ENCODE peak calls at places on chromosomes 3 and 15, in nine cellular contexts. One of them, this sample, is unnamed. For H3K4me1 and H3K27me3, the result is how much of the 10 kb centered on the place peaks cover.

GRCh38 chr15:68802373-68802772 is 18.3 kb downstream of the ANP32A start:
- DNase-seq in lower lobe of right lung: no peak
- DNase-seq in colonic mucosa: no peak
- DNase-seq in CD8-positive, alpha-beta memory T cell: no peak
- DNase-seq in thoracic aorta: no peak
- DNase-seq in Panc1: no peak
- DNase-seq in SK-N-SH: no peak
- DNase-seq in body of pancreas: no peak
- DNase-seq in heart right ventricle: no peak
- DNase-seq in this sample: no peak

GRCh38 chr3:197407053-197407452 is 108.6 kb upstream of the DLG1 start:
- DNase-seq in CD8-positive, alpha-beta memory T cell: no peak
- DNase-seq in thoracic aorta: no peak
- DNase-seq in Panc1: no peak
- DNase-seq in SK-N-SH: peak
- DNase-seq in colonic mucosa: no peak
- DNase-seq in body of pancreas: no peak
- DNase-seq in lower lobe of right lung: no peak
- DNase-seq in heart right ventricle: no peak
- DNase-seq in this sample: no peak

GRCh38 chr3:183158552-183159006 is 4.0 kb downstream of the LAMP3 start:
- DNase-seq in lower lobe of right lung: no peak
- DNase-seq in CD8-positive, alpha-beta memory T cell: no peak
- DNase-seq in thoracic aorta: no peak
- DNase-seq in body of pancreas: no peak
- DNase-seq in colonic mucosa: no peak
- DNase-seq in SK-N-SH: no peak
- DNase-seq in heart right ventricle: no peak
- DNase-seq in Panc1: no peak
- DNase-seq in this sample: no peak

GRCh38 chr3:128072454-128073184 is 20.4 kb downstream of the SEC61A1 start:
- DNase-seq in Panc1: no peak
- DNase-seq in lower lobe of right lung: no peak
- DNase-seq in heart right ventricle: no peak
- DNase-seq in body of pancreas: peak
- DNase-seq in colonic mucosa: peak
- DNase-seq in CD8-positive, alpha-beta memory T cell: no peak
- DNase-seq in SK-N-SH: no peak
- DNase-seq in thoracic aorta: no peak
- DNase-seq in this sample: no peak

GRCh38 chr3:186520436-186520835 is 23.7 kb downstream of the CRYGS start:
- DNase-seq in body of pancreas: no peak
- DNase-seq in Panc1: no peak
- DNase-seq in heart right ventricle: no peak
- DNase-seq in CD8-positive, alpha-beta memory T cell: no peak
- DNase-seq in SK-N-SH: no peak
- DNase-seq in colonic mucosa: no peak
- DNase-seq in thoracic aorta: no peak
- DNase-seq in lower lobe of right lung: no peak
- DNase-seq in this sample: no peak

GRCh38 chr15:71804695-71805470 is 5.5 kb upstream of the NR2E3 start:
- DNase-seq in lower lobe of right lung: no peak
- DNase-seq in SK-N-SH: peak
- DNase-seq in thoracic aorta: no peak
- DNase-seq in heart right ventricle: no peak
- DNase-seq in body of pancreas: peak
- DNase-seq in colonic mucosa: no peak
- DNase-seq in CD8-positive, alpha-beta memory T cell: no peak
- DNase-seq in Panc1: no peak
- DNase-seq in this sample: no peak

GRCh38 chr3:21778715-21779114 is 27.7 kb upstream of the ZNF385D start:
- DNase-seq in lower lobe of right lung: no peak
- DNase-seq in thoracic aorta: no peak
- DNase-seq in SK-N-SH: no peak
- DNase-seq in Panc1: no peak
- DNase-seq in colonic mucosa: no peak
- DNase-seq in body of pancreas: no peak
- DNase-seq in heart right ventricle: no peak
- DNase-seq in CD8-positive, alpha-beta memory T cell: no peak
- DNase-seq in this sample: no peak

GRCh38 chr3:140244893-140245292 is 309.9 kb downstream of the CLSTN2 start:
- DNase-seq in colonic mucosa: no peak
- DNase-seq in lower lobe of right lung: no peak
- DNase-seq in CD8-positive, alpha-beta memory T cell: no peak
- DNase-seq in heart right ventricle: no peak
- DNase-seq in body of pancreas: no peak
- DNase-seq in SK-N-SH: no peak
- DNase-seq in thoracic aorta: no peak
- DNase-seq in Panc1: no peak
- DNase-seq in this sample: no peak

GRCh38 chr3:10155658-10156057 is 9.1 kb upstream of the IRAK2 start:
- DNase-seq in CD8-positive, alpha-beta memory T cell: no peak
- DNase-seq in SK-N-SH: no peak
- DNase-seq in thoracic aorta: no peak
- DNase-seq in heart right ventricle: no peak
- DNase-seq in colonic mucosa: no peak
- DNase-seq in Panc1: no peak
- DNase-seq in lower lobe of right lung: no peak
- DNase-seq in body of pancreas: no peak
- DNase-seq in this sample: no peak

GRCh38 chr3:159923961-159924360 is 64.7 kb upstream of the IL12A start:
- DNase-seq in thoracic aorta: no peak
- DNase-seq in body of pancreas: no peak
- DNase-seq in SK-N-SH: no peak
- DNase-seq in CD8-positive, alpha-beta memory T cell: no peak
- DNase-seq in Panc1: no peak
- DNase-seq in lower lobe of right lung: no peak
- DNase-seq in colonic mucosa: no peak
- DNase-seq in heart right ventricle: no peak
- DNase-seq in this sample: no peak

GRCh38 chr15:58467722-58468436 is 36.1 kb downstream of the LIPC start:
- DNase-seq in Panc1: no peak
- DNase-seq in thoracic aorta: no peak
- DNase-seq in colonic mucosa: no peak
- DNase-seq in lower lobe of right lung: no peak
- DNase-seq in SK-N-SH: no peak
- DNase-seq in CD8-positive, alpha-beta memory T cell: no peak
- DNase-seq in heart right ventricle: no peak
- DNase-seq in body of pancreas: peak
- DNase-seq in this sample: no peak

GRCh38 chr3:184560531-184560930 is 1.1 kb upstream of the EPHB3 start:
- DNase-seq in lower lobe of right lung: peak
- DNase-seq in SK-N-SH: no peak
- DNase-seq in CD8-positive, alpha-beta memory T cell: no peak
- DNase-seq in heart right ventricle: no peak
- DNase-seq in Panc1: no peak
- DNase-seq in body of pancreas: no peak
- DNase-seq in colonic mucosa: peak
- DNase-seq in thoracic aorta: no peak
- DNase-seq in this sample: no peak

GRCh38 chr3:178297204-178297603 is 239.0 kb upstream of the KCNMB2 start:
- DNase-seq in SK-N-SH: no peak
- DNase-seq in heart right ventricle: no peak
- DNase-seq in lower lobe of right lung: no peak
- DNase-seq in CD8-positive, alpha-beta memory T cell: no peak
- DNase-seq in Panc1: no peak
- DNase-seq in colonic mucosa: no peak
- DNase-seq in thoracic aorta: no peak
- DNase-seq in body of pancreas: no peak
- DNase-seq in this sample: no peak

GRCh38 chr15:98844261-98844660 is 163.3 kb downstream of the PGPEP1L start:
- DNase-seq in body of pancreas: no peak
- DNase-seq in SK-N-SH: no peak
- DNase-seq in colonic mucosa: no peak
- DNase-seq in heart right ventricle: no peak
- DNase-seq in CD8-positive, alpha-beta memory T cell: no peak
- DNase-seq in thoracic aorta: no peak
- DNase-seq in lower lobe of right lung: no peak
- DNase-seq in Panc1: no peak
- DNase-seq in this sample: no peak

GRCh38 chr15:81338422-81339007 is 14.6 kb upstream of the STARD5 start:
- DNase-seq in heart right ventricle: no peak
- DNase-seq in lower lobe of right lung: no peak
- DNase-seq in SK-N-SH: no peak
- DNase-seq in colonic mucosa: no peak
- DNase-seq in body of pancreas: peak
- DNase-seq in CD8-positive, alpha-beta memory T cell: no peak
- DNase-seq in thoracic aorta: peak
- DNase-seq in Panc1: no peak
- DNase-seq in this sample: no peak

GRCh38 chr15:91125162-91125561 is 25.1 kb downstream of the SV2B start:
- DNase-seq in CD8-positive, alpha-beta memory T cell: no peak
- DNase-seq in heart right ventricle: no peak
- DNase-seq in Panc1: no peak
- DNase-seq in thoracic aorta: no peak
- DNase-seq in colonic mucosa: no peak
- DNase-seq in SK-N-SH: no peak
- DNase-seq in lower lobe of right lung: no peak
- DNase-seq in body of pancreas: no peak
- DNase-seq in this sample: no peak

GRCh38 chr3:86869536-86869935 is 121.4 kb downstream of the VGLL3 start:
- DNase-seq in Panc1: no peak
- DNase-seq in SK-N-SH: no peak
- DNase-seq in CD8-positive, alpha-beta memory T cell: no peak
- DNase-seq in lower lobe of right lung: no peak
- DNase-seq in body of pancreas: no peak
- DNase-seq in colonic mucosa: no peak
- DNase-seq in heart right ventricle: no peak
- DNase-seq in thoracic aorta: no peak
- DNase-seq in this sample: no peak

GRCh38 chr3:47276558-47276957 is 6.0 kb downstream of the KIF9 start:
- DNase-seq in SK-N-SH: no peak
- DNase-seq in heart right ventricle: no peak
- DNase-seq in CD8-positive, alpha-beta memory T cell: no peak
- DNase-seq in thoracic aorta: no peak
- DNase-seq in lower lobe of right lung: no peak
- DNase-seq in body of pancreas: no peak
- DNase-seq in colonic mucosa: no peak
- DNase-seq in Panc1: no peak
- DNase-seq in this sample: no peak

GRCh38 chr3:50583897-50584296 is 14.6 kb downstream of the HEMK1 start:
- DNase-seq in lower lobe of right lung: peak
- DNase-seq in Panc1: no peak
- DNase-seq in heart right ventricle: peak
- DNase-seq in SK-N-SH: no peak
- DNase-seq in CD8-positive, alpha-beta memory T cell: no peak
- DNase-seq in thoracic aorta: no peak
- DNase-seq in body of pancreas: peak
- DNase-seq in colonic mucosa: no peak
- DNase-seq in this sample: no peak

GRCh38 chr15:89003865-89004725 is 84.2 kb upstream of the ABHD2 start:
- DNase-seq in SK-N-SH: peak
- DNase-seq in CD8-positive, alpha-beta memory T cell: no peak
- DNase-seq in thoracic aorta: no peak
- DNase-seq in body of pancreas: no peak
- DNase-seq in lower lobe of right lung: no peak
- DNase-seq in Panc1: no peak
- DNase-seq in heart right ventricle: peak
- DNase-seq in colonic mucosa: peak
- DNase-seq in this sample: no peak

DNA sequence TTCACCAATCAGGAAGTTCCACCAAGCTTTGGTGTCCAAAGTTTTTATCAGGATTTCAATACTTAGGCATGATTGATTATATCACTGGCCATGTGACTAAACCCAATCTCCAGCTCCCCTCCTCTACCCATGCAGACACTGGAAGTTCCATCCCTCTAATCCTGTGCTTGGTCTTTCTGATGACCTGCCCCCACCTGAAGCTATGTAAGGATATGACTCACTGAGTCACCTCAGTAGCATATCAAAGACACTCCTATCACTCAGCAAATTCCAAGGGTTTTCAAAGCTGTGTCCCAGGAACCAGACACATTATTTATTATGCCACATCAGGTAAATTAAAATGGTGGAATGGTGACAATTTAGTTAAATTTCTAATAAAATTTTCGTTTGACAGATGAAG is 158.9 kb downstream of the TAFA4 start:
- DNase-seq in lower lobe of right lung: no peak
- DNase-seq in Panc1: no peak
- DNase-seq in CD8-positive, alpha-beta memory T cell: no peak
- DNase-seq in SK-N-SH: no peak
- DNase-seq in body of pancreas: no peak
- DNase-seq in colonic mucosa: no peak
- DNase-seq in heart right ventricle: no peak
- DNase-seq in thoracic aorta: no peak
- DNase-seq in this sample: no peak
- H3K4me1 ChIP-seq in lower lobe of right lung: under half
- H3K4me1 ChIP-seq in Panc1: under half
- H3K4me1 ChIP-seq in CD8-positive, alpha-beta memory T cell: under half
- H3K4me1 ChIP-seq in SK-N-SH: under half
- H3K4me1 ChIP-seq in body of pancreas: under half
- H3K4me1 ChIP-seq in colonic mucosa: under half
- H3K4me1 ChIP-seq in heart right ventricle: under half
- H3K4me1 ChIP-seq in thoracic aorta: under half
- H3K4me1 ChIP-seq in this sample: under half

GRCh38 chr15:96412919-96413231 is 82.4 kb downstream of the NR2F2 start:
- DNase-seq in Panc1: no peak
- DNase-seq in lower lobe of right lung: no peak
- DNase-seq in body of pancreas: no peak
- DNase-seq in CD8-positive, alpha-beta memory T cell: no peak
- DNase-seq in SK-N-SH: no peak
- DNase-seq in colonic mucosa: no peak
- DNase-seq in thoracic aorta: no peak
- DNase-seq in heart right ventricle: no peak
- DNase-seq in this sample: no peak
- H3K27me3 ChIP-seq in Panc1: under half
- H3K27me3 ChIP-seq in lower lobe of right lung: half or more
- H3K27me3 ChIP-seq in body of pancreas: under half
- H3K27me3 ChIP-seq in CD8-positive, alpha-beta memory T cell: under half
- H3K27me3 ChIP-seq in SK-N-SH: half or more
- H3K27me3 ChIP-seq in colonic mucosa: half or more
- H3K27me3 ChIP-seq in thoracic aorta: under half
- H3K27me3 ChIP-seq in heart right ventricle: under half
- H3K27me3 ChIP-seq in this sample: half or more

DNA sequence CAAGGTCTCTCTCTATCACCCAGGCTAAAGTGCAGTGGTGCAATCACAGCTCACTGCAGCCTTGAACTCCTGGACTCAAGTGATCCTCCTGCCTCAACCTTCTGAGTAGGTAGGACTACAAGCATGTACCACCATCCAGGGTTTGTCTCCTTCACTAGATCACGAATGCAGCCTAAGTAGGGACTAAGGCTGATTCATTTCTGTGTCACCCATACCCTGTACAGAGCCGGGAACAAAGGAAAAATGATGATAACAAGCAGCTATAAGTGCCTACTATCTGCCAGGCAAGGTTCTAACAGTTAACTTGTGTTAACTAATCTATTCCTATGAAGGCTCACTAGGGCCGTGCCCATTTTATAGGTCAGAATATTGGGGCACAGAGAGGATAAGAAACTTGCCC is 6.9 kb downstream of the TMEM40 start:
- DNase-seq in thoracic aorta: no peak
- DNase-seq in CD8-positive, alpha-beta memory T cell: no peak
- DNase-seq in lower lobe of right lung: no peak
- DNase-seq in Panc1: no peak
- DNase-seq in heart right ventricle: no peak
- DNase-seq in SK-N-SH: no peak
- DNase-seq in colonic mucosa: no peak
- DNase-seq in body of pancreas: no peak
- DNase-seq in this sample: no peak
- H3K4me1 ChIP-seq in thoracic aorta: under half
- H3K4me1 ChIP-seq in CD8-positive, alpha-beta memory T cell: under half
- H3K4me1 ChIP-seq in lower lobe of right lung: under half
- H3K4me1 ChIP-seq in Panc1: under half
- H3K4me1 ChIP-seq in heart right ventricle: under half
- H3K4me1 ChIP-seq in SK-N-SH: under half
- H3K4me1 ChIP-seq in colonic mucosa: under half
- H3K4me1 ChIP-seq in body of pancreas: under half
- H3K4me1 ChIP-seq in this sample: under half

GRCh38 chr3:44047796-44048195 is 193.9 kb upstream of the TOPAZ1 start:
- DNase-seq in colonic mucosa: no peak
- DNase-seq in Panc1: no peak
- DNase-seq in heart right ventricle: no peak
- DNase-seq in lower lobe of right lung: no peak
- DNase-seq in body of pancreas: no peak
- DNase-seq in SK-N-SH: no peak
- DNase-seq in CD8-positive, alpha-beta memory T cell: no peak
- DNase-seq in thoracic aorta: no peak
- DNase-seq in this sample: no peak
- H3K27me3 ChIP-seq in colonic mucosa: under half
- H3K27me3 ChIP-seq in Panc1: under half
- H3K27me3 ChIP-seq in heart right ventricle: under half
- H3K27me3 ChIP-seq in lower lobe of right lung: under half
- H3K27me3 ChIP-seq in body of pancreas: under half
- H3K27me3 ChIP-seq in SK-N-SH: under half
- H3K27me3 ChIP-seq in CD8-positive, alpha-beta memory T cell: under half
- H3K27me3 ChIP-seq in thoracic aorta: under half
- H3K27me3 ChIP-seq in this sample: under half